ENCODE peak calls at places on chromosomes 16 and 17, in seven cellular contexts. G, D, O, Z, T, L and H are unnamed samples.

GRCh38 chr16:21603920-21604319 is 4.5 kb downstream of the METTL9 start:
- DNase-seq in G (no peak), D (no peak), O (no peak), Z (no peak), T (no peak), L (peak; percentile 49), H (no peak)

GRCh38 chr17:46121165-46121764 is 72.0 kb downstream of the KANSL1 start:
- DNase-seq in G (peak; percentile 48), D (no peak), O (no peak), Z (no peak), T (no peak), L (no peak), H (no peak)

GRCh38 chr17:50768348-50768761 is 1.0 kb upstream of the ANKRD40CL start:
- DNase-seq in G (no peak), D (no peak), O (no peak), Z (peak; percentile 86), T (peak; percentile 37), L (peak; percentile 12), H (no peak)

GRCh38 chr16:3638916-3639644 is 15.4 kb upstream of the DNASE1 start:
- DNase-seq in G (no peak), D (no peak), O (no peak), Z (no peak), T (no peak), L (no peak), H (no peak)

GRCh38 chr17:36195474-36196098 is 972 bp downstream of the CCL3L1 start:
- DNase-seq in G (no peak), D (no peak), O (no peak), Z (no peak), T (no peak), L (no peak), H (no peak)

GRCh38 chr17:3739422-3740124 is 15.9 kb downstream of the HASPIN start:
- DNase-seq in G (no peak), D (no peak), O (no peak), Z (no peak), T (no peak), L (no peak), H (no peak)

GRCh38 chr17:73028311-73028755 is 64.2 kb downstream of the SLC39A11 start:
- DNase-seq in G (no peak), D (no peak), O (no peak), Z (no peak), T (no peak), L (no peak), H (no peak)

GRCh38 chr16:88437367-88437964 is 15.6 kb upstream of the ZFPM1 start:
- DNase-seq in G (peak; percentile 92), D (no peak), O (no peak), Z (peak; percentile 52), T (peak; percentile 37), L (peak; percentile 63), H (no peak)

GRCh38 chr17:33968350-33969044 is 286.6 kb upstream of the CCL2 start:
- DNase-seq in G (peak; percentile 40), D (no peak), O (no peak), Z (peak; percentile 18), T (no peak), L (no peak), H (peak; percentile 15)

GRCh38 chr17:78144736-78145641 is 1.2 kb upstream of the C17orf99 start:
- DNase-seq in G (no peak), D (no peak), O (no peak), Z (peak; percentile 44), T (no peak), L (no peak), H (no peak)

GRCh38 chr16:82096641-82097040 is 61.6 kb downstream of the HSD17B2 start:
- DNase-seq in G (no peak), D (no peak), O (no peak), Z (no peak), T (no peak), L (no peak), H (no peak)
- TF ChIP-seq POLR2A in G (no peak), D (no peak), O (no peak), Z (no peak), T (no peak), L (no peak), H (no peak)

GRCh38 chr17:81976332-81977210 is 858 bp upstream of the ASPSCR1 start:
- DNase-seq in G (no peak), D (no peak), O (no peak), Z (peak; percentile 44), T (no peak), L (peak; percentile 68), H (no peak)

GRCh38 chr17:81978901-81979298 is 1.5 kb downstream of the ASPSCR1 start:
- DNase-seq in G (no peak), D (no peak), O (no peak), Z (no peak), T (no peak), L (no peak), H (no peak)

GRCh38 chr17:81980122-81980521 is 2.7 kb downstream of the ASPSCR1 start:
- DNase-seq in G (no peak), D (no peak), O (no peak), Z (no peak), T (no peak), L (no peak), H (no peak)

GRCh38 chr17:81980752-81981239 is 3.4 kb downstream of the ASPSCR1 start:
- DNase-seq in G (no peak), D (no peak), O (no peak), Z (no peak), T (no peak), L (no peak), H (no peak)

GRCh38 chr17:81977211-81978091 is at the start of gene ASPSCR1:
- DNase-seq in G (peak; percentile 90), D (peak; percentile 82), O (peak; percentile 93), Z (peak; percentile 95), T (peak; percentile 86), L (peak; percentile 93), H (peak; percentile 79)
- TF ChIP-seq POLR2A in G (peak; percentile 80), D (peak; percentile 43), O (peak; percentile 89), Z (peak; percentile 77), T (peak; percentile 88), L (peak; percentile 75), H (peak; percentile 51)

GRCh38 chr16:62977876-62978275 is 941.6 kb upstream of the CDH8 start:
- DNase-seq in G (no peak), D (no peak), O (no peak), Z (no peak), T (no peak), L (no peak), H (no peak)

GRCh38 chr16:62978451-62978850 is 942.2 kb upstream of the CDH8 start:
- DNase-seq in G (no peak), D (no peak), O (no peak), Z (no peak), T (no peak), L (no peak), H (no peak)
- TF ChIP-seq POLR2A in G (no peak), D (no peak), O (no peak), Z (no peak), T (no peak), L (no peak), H (no peak)

GRCh38 chr17:67378444-67379250 is 1.6 kb downstream of the PITPNC1 start:
- DNase-seq in G (peak; percentile 66), D (peak; percentile 50), O (peak; percentile 71), Z (peak; percentile 75), T (peak; percentile 56), L (peak; percentile 81), H (peak; percentile 84)
- TF ChIP-seq POLR2A in G (peak; percentile 27), D (no peak), O (peak; percentile 55), Z (no peak), T (no peak), L (peak; percentile 84), H (no peak)

GRCh38 chr16:75626806-75627205 is 3.7 kb upstream of the ADAT1 start:
- DNase-seq in G (no peak), D (no peak), O (no peak), Z (no peak), T (no peak), L (no peak), H (no peak)
- TF ChIP-seq POLR2A in G (no peak), D (no peak), O (no peak), Z (no peak), T (no peak), L (no peak), H (no peak)

GRCh38 chr17:15490634-15491261 is 23.3 kb upstream of the CDRT4 start:
- DNase-seq in G (no peak), D (peak; percentile 56), O (peak; percentile 60), Z (no peak), T (peak; percentile 81), L (peak; percentile 69), H (peak; percentile 81)
- TF ChIP-seq POLR2A in G (no peak), D (no peak), O (no peak), Z (no peak), T (no peak), L (no peak), H (no peak)

GRCh38 chr16:11329080-11329491 is 16.2 kb upstream of the RMI2 start:
- DNase-seq in G (no peak), D (no peak), O (no peak), Z (no peak), T (no peak), L (no peak), H (no peak)

GRCh38 chr16:11326737-11327276 is 18.5 kb upstream of the RMI2 start:
- DNase-seq in G (no peak), D (no peak), O (no peak), Z (no peak), T (no peak), L (no peak), H (no peak)

GRCh38 chr16:11327277-11328171 is 17.7 kb upstream of the RMI2 start:
- DNase-seq in G (no peak), D (no peak), O (no peak), Z (no peak), T (no peak), L (no peak), H (no peak)

GRCh38 chr16:11329891-11330290 is 15.4 kb upstream of the RMI2 start:
- DNase-seq in G (no peak), D (no peak), O (no peak), Z (no peak), T (no peak), L (no peak), H (no peak)

GRCh38 chr16:11328172-11329079 is 16.8 kb upstream of the RMI2 start:
- DNase-seq in G (peak; percentile 74), D (no peak), O (peak; percentile 76), Z (peak; percentile 71), T (peak; percentile 62), L (peak; percentile 78), H (peak; percentile 93)
- TF ChIP-seq POLR2A in G (peak; percentile 44), D (no peak), O (no peak), Z (no peak), T (no peak), L (no peak), H (no peak)